ENCODE peak calls at places on chromosomes 11 and 22, in four cellular contexts. One of them, this sample, is unnamed.

GRCh38 chr11:45933131-45933821 is 10.8 kb downstream of the LARGE2 start:
- DNase-seq in glutamatergic neuron: no peak
- DNase-seq in A549: no peak
- DNase-seq in GM10248: peak
- DNase-seq in this sample: no peak

GRCh38 chr22:37501610-37502341 is 15.6 kb upstream of the MFNG start:
- DNase-seq in glutamatergic neuron: no peak
- DNase-seq in A549: peak
- DNase-seq in GM10248: no peak
- DNase-seq in this sample: no peak

GRCh38 chr11:133934599-133935550 is 21.9 kb downstream of the IGSF9B start:
- DNase-seq in glutamatergic neuron: no peak
- DNase-seq in A549: no peak
- DNase-seq in GM10248: no peak
- DNase-seq in this sample: no peak

GRCh38 chr11:117570701-117571100 is 226.3 kb downstream of the DSCAML1 start:
- DNase-seq in glutamatergic neuron: no peak
- DNase-seq in A549: no peak
- DNase-seq in GM10248: no peak
- DNase-seq in this sample: no peak

GRCh38 chr22:36955691-36956090 is 42.3 kb downstream of the CSF2RB start:
- DNase-seq in glutamatergic neuron: no peak
- DNase-seq in A549: no peak
- DNase-seq in GM10248: no peak
- DNase-seq in this sample: no peak

GRCh38 chr11:125088123-125088522 is 23.3 kb downstream of the TMEM218 start:
- DNase-seq in glutamatergic neuron: no peak
- DNase-seq in A549: no peak
- DNase-seq in GM10248: no peak
- DNase-seq in this sample: no peak

GRCh38 chr11:134047586-134047999 is 21.3 kb upstream of the JAM3 start:
- DNase-seq in glutamatergic neuron: no peak
- DNase-seq in A549: no peak
- DNase-seq in GM10248: no peak
- DNase-seq in this sample: no peak

GRCh38 chr11:69539416-69540117 is 58.1 kb downstream of the LINC01488 start:
- DNase-seq in glutamatergic neuron: no peak
- DNase-seq in A549: no peak
- DNase-seq in GM10248: no peak
- DNase-seq in this sample: no peak

GRCh38 chr11:134224710-134225662 is 515 bp downstream of the VPS26B start:
- DNase-seq in glutamatergic neuron: peak
- DNase-seq in A549: peak
- DNase-seq in GM10248: peak
- DNase-seq in this sample: peak

GRCh38 chr11:114229062-114229450 is 67.1 kb upstream of the NNMT start:
- DNase-seq in glutamatergic neuron: no peak
- DNase-seq in A549: no peak
- DNase-seq in GM10248: no peak
- DNase-seq in this sample: no peak

GRCh38 chr11:28728666-28729065 is 620.5 kb downstream of the METTL15 start:
- DNase-seq in glutamatergic neuron: no peak
- DNase-seq in A549: no peak
- DNase-seq in GM10248: no peak
- DNase-seq in this sample: no peak

GRCh38 chr22:43110444-43110926 is at the start of gene BIK:
- DNase-seq in glutamatergic neuron: peak
- DNase-seq in A549: no peak
- DNase-seq in GM10248: peak
- DNase-seq in this sample: peak

GRCh38 chr22:42969348-42969975 is 45.5 kb downstream of the PACSIN2 start:
- DNase-seq in glutamatergic neuron: no peak
- DNase-seq in A549: no peak
- DNase-seq in GM10248: no peak
- DNase-seq in this sample: no peak

GRCh38 chr11:235998-236773 is at the start of gene SIRT3:
- DNase-seq in glutamatergic neuron: peak
- DNase-seq in A549: peak
- DNase-seq in GM10248: peak
- DNase-seq in this sample: peak
- TF ChIP-seq CTCF in glutamatergic neuron: no peak
- TF ChIP-seq CTCF in A549: no peak
- TF ChIP-seq CTCF in GM10248: no peak
- TF ChIP-seq CTCF in this sample: no peak

DNA sequence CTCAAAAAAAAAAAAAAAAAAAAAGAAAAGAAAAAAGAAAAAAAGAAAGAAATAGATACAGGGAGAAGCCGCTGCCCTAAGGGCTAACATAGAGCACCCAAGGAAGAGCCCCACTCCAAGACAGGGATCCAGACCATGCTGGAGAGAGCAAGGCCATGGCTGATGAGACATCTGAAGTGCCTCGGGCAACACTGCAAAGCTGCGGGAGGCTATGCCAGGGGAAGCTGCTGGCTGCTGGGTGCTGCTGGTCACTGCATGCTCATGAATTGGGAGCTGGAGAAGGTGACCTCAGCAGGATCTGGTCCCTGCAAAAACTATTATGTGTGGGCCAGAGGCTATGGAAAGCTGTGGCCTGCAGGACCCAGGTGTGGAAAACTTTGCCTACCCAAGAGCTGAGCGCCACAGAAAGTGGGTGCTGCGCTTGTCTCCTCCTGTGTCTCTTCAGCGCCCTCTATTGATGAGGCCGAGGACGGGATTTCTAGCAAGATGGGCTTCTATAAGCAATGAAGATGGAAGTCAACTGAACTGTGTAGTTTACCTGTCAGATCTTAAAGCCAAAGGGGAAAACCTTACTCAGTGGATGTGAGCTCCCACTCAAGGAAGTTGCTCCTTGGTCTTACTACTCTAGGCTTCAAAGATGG is 17.3 kb upstream of the SLC29A2 start:
- DNase-seq in glutamatergic neuron: peak
- DNase-seq in A549: peak
- DNase-seq in GM10248: peak
- DNase-seq in this sample: peak
- TF ChIP-seq CTCF in glutamatergic neuron: peak
- TF ChIP-seq CTCF in A549: peak
- TF ChIP-seq CTCF in GM10248: peak
- TF ChIP-seq CTCF in this sample: peak

GRCh38 chr11:65355013-65355775 is 643 bp downstream of the TIGD3 start:
- DNase-seq in glutamatergic neuron: peak
- DNase-seq in A549: peak
- DNase-seq in GM10248: peak
- DNase-seq in this sample: peak

GRCh38 chr11:65355776-65356393 is 1.3 kb downstream of the TIGD3 start:
- DNase-seq in glutamatergic neuron: peak
- DNase-seq in A549: no peak
- DNase-seq in GM10248: no peak
- DNase-seq in this sample: peak

GRCh38 chr11:65353900-65354264 is 669 bp upstream of the TIGD3 start:
- DNase-seq in glutamatergic neuron: peak
- DNase-seq in A549: no peak
- DNase-seq in GM10248: no peak
- DNase-seq in this sample: no peak

GRCh38 chr11:65353376-65353775 is 1.2 kb upstream of the TIGD3 start:
- DNase-seq in glutamatergic neuron: no peak
- DNase-seq in A549: no peak
- DNase-seq in GM10248: no peak
- DNase-seq in this sample: no peak

GRCh38 chr11:65354265-65355012 is at the start of gene TIGD3:
- DNase-seq in glutamatergic neuron: peak
- DNase-seq in A549: peak
- DNase-seq in GM10248: peak
- DNase-seq in this sample: peak
- TF ChIP-seq CTCF in glutamatergic neuron: no peak
- TF ChIP-seq CTCF in A549: no peak
- TF ChIP-seq CTCF in GM10248: no peak
- TF ChIP-seq CTCF in this sample: no peak

DNA sequence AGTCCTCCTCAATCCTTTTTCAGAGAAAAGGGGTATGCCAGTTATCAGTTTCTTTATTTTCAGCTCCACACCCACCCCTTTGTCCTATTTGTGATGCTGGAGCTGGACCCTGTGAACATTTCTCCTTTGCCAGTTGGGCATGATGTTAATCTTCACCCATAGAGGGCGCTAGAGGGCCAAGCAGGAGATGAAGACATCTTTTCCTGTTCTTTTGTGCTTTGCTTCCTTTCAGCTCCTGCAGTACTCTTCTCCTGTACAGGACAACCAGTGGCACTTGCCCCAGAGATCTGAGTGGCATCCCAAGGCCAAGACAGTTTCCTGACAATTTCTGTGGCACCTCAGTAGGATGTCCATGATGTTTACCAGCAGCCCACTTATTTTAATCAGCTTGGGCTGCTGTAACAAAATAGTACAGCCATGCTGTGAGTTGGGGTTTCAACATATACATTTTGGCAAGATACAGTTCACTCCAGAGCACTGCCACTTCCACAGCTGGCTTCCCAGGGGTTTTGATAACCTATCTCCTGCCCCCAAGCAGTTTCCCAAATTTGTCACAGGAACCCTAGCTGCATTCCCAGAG is 4.6 kb downstream of the SAA2 start:
- DNase-seq in glutamatergic neuron: peak
- DNase-seq in A549: peak
- DNase-seq in GM10248: peak
- DNase-seq in this sample: peak
- TF ChIP-seq CTCF in glutamatergic neuron: peak
- TF ChIP-seq CTCF in A549: peak
- TF ChIP-seq CTCF in GM10248: peak
- TF ChIP-seq CTCF in this sample: peak

DNA sequence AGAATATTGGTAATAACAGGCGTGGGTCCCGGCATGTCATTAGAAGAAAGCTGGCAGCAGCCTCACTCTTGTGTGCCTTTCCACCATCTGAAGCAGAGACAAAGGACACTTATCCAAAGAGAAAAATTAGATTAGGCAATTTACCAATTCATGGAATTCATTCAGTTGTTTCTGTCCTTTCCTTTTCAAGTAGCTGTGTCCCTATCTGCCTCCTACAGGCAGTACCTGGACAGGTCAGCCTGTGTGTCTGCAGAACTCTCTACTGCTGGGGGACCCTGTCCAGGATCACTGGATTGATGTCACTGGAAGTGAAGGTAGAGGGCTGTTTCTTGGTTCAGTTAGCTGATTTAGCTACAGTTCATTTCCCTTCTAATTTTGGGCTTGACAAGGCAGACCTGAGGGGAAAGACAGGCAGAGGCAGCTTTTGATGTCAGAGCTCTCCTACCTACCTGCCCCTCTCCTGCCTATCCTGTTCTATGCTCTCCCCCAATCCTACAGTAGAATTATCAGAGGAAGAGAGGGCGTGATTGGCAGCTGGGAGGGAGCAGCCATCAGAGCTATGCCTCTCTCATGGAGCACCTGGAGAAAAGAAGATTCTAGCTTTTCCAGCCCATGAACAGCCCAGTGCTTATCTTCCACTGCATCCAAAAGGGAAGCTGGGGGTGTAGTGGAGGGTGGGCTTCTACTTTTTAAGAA is 20.4 kb upstream of the CCDC90B start:
- DNase-seq in glutamatergic neuron: no peak
- DNase-seq in A549: no peak
- DNase-seq in GM10248: no peak
- DNase-seq in this sample: no peak
- TF ChIP-seq CTCF in glutamatergic neuron: no peak
- TF ChIP-seq CTCF in A549: no peak
- TF ChIP-seq CTCF in GM10248: no peak
- TF ChIP-seq CTCF in this sample: no peak